ENCODE peak calls at places on chromosomes 13 and 19, in ten cellular contexts. I is GM23338, Q is H1, Z is upper lobe of left lung, F is transverse colon, K is GM12878, X is breast epithelium, M is esophagus muscularis mucosa, O is sigmoid colon, W is suprapubic skin. V is an unnamed sample.

GRCh38 chr13:60329221-60329983 is 67.6 kb upstream of the TDRD3 start:
- DNase-seq in I (peak), Q (peak), Z (peak), F (peak), K (peak), X (no peak), M (no peak), O (no peak), W (no peak), V (no peak)

GRCh38 chr19:31444931-31445330 is 95.7 kb upstream of the TSHZ3 start:
- DNase-seq in I (no peak), Q (no peak), Z (no peak), F (no peak), K (no peak), X (no peak), M (peak), O (no peak), W (no peak), V (no peak)

GRCh38 chr19:39390460-39390758 is 497 bp downstream of the PAF1 start:
- DNase-seq in I (no peak), Q (no peak), Z (peak), F (peak), K (no peak), X (peak), M (no peak), O (peak), W (peak), V (peak)

GRCh38 chr19:18311495-18311894 is 11.4 kb downstream of the LSM4 start:
- DNase-seq in I (no peak), Q (no peak), Z (no peak), F (no peak), K (no peak), X (no peak), M (no peak), O (no peak), W (no peak), V (no peak)

GRCh38 chr13:103067751-103068563 is 1.7 kb upstream of the SLC10A2 start:
- DNase-seq in I (peak), Q (peak), Z (no peak), F (peak), K (peak), X (no peak), M (no peak), O (no peak), W (no peak), V (no peak)

GRCh38 chr19:38400361-38400760 is 2.5 kb upstream of the FAM98C start:
- DNase-seq in I (no peak), Q (no peak), Z (no peak), F (no peak), K (no peak), X (no peak), M (no peak), O (no peak), W (no peak), V (no peak)

GRCh38 chr19:51410950-51411748 is 6.3 kb downstream of the SIGLEC10 start:
- DNase-seq in I (no peak), Q (no peak), Z (no peak), F (no peak), K (no peak), X (no peak), M (no peak), O (no peak), W (no peak), V (no peak)

GRCh38 chr13:108463365-108463764 is 166.0 kb upstream of the MYO16 start:
- DNase-seq in I (no peak), Q (no peak), Z (no peak), F (no peak), K (peak), X (no peak), M (no peak), O (no peak), W (no peak), V (no peak)

GRCh38 chr13:49124693-49125304 is 95.3 kb upstream of the MLNR start:
- DNase-seq in I (no peak), Q (no peak), Z (no peak), F (no peak), K (no peak), X (no peak), M (no peak), O (no peak), W (no peak), V (no peak)

GRCh38 chr19:39248806-39249205 is at the start of gene IFNL4:
- DNase-seq in I (no peak), Q (no peak), Z (no peak), F (no peak), K (no peak), X (no peak), M (no peak), O (no peak), W (no peak), V (no peak)

GRCh38 chr19:35897706-35898451 is 2.5 kb downstream of the NFKBID start:
- DNase-seq in I (no peak), Q (no peak), Z (no peak), F (no peak), K (no peak), X (no peak), M (no peak), O (no peak), W (no peak), V (no peak)

GRCh38 chr13:25901460-25902376 is 150.1 kb downstream of the SHISA2 start:
- DNase-seq in I (no peak), Q (no peak), Z (no peak), F (no peak), K (peak), X (no peak), M (no peak), O (no peak), W (no peak), V (no peak)

GRCh38 chr13:35856721-35857346 is 274.3 kb downstream of the DCLK1 start:
- DNase-seq in I (peak), Q (no peak), Z (no peak), F (no peak), K (no peak), X (no peak), M (peak), O (no peak), W (no peak), V (no peak)

GRCh38 chr19:42086188-42086736 is 10.3 kb downstream of the ZNF574 start:
- DNase-seq in I (no peak), Q (no peak), Z (no peak), F (no peak), K (no peak), X (no peak), M (no peak), O (no peak), W (no peak), V (no peak)

GRCh38 chr19:32876919-32877285 is 7.3 kb upstream of the SLC7A9 start:
- DNase-seq in I (no peak), Q (peak), Z (no peak), F (peak), K (no peak), X (no peak), M (no peak), O (no peak), W (no peak), V (no peak)

GRCh38 chr19:41957161-41957837 is 1.8 kb downstream of the RABAC1 start:
- DNase-seq in I (no peak), Q (no peak), Z (no peak), F (peak), K (no peak), X (no peak), M (no peak), O (no peak), W (no peak), V (no peak)

GRCh38 chr19:48511321-48511731 is 309 bp downstream of the LMTK3 start:
- DNase-seq in I (no peak), Q (peak), Z (no peak), F (no peak), K (no peak), X (no peak), M (no peak), O (no peak), W (no peak), V (no peak)

GRCh38 chr19:709965-710714 is 1.4 kb downstream of the PALM start:
- DNase-seq in I (no peak), Q (peak), Z (no peak), F (no peak), K (no peak), X (no peak), M (no peak), O (peak), W (peak), V (no peak)

GRCh38 chr19:16335226-16335625 is 10.6 kb downstream of the KLF2 start:
- DNase-seq in I (no peak), Q (no peak), Z (no peak), F (no peak), K (no peak), X (no peak), M (no peak), O (no peak), W (no peak), V (no peak)

GRCh38 chr13:37636701-37637100 is 38.1 kb upstream of the POSTN start:
- DNase-seq in I (no peak), Q (no peak), Z (no peak), F (no peak), K (no peak), X (no peak), M (no peak), O (no peak), W (no peak), V (no peak)

GRCh38 chr13:37645181-37645580 is 46.6 kb upstream of the POSTN start:
- DNase-seq in I (peak), Q (no peak), Z (no peak), F (no peak), K (no peak), X (no peak), M (no peak), O (no peak), W (no peak), V (no peak)

GRCh38 chr13:37642201-37642600 is 43.6 kb upstream of the POSTN start:
- DNase-seq in I (no peak), Q (no peak), Z (no peak), F (no peak), K (no peak), X (no peak), M (no peak), O (no peak), W (no peak), V (no peak)

GRCh38 chr13:37640499-37640898 is 41.9 kb upstream of the POSTN start:
- DNase-seq in I (peak), Q (no peak), Z (no peak), F (no peak), K (no peak), X (no peak), M (no peak), O (no peak), W (no peak), V (no peak)
- TF ChIP-seq CTCF in I (peak), Q (no peak), Z (no peak), F (peak), K (no peak), X (no peak), M (peak), O (no peak), W (no peak), V (peak)

GRCh38 chr13:70249332-70250064 is 141.2 kb upstream of the KLHL1 start:
- DNase-seq in I (peak), Q (no peak), Z (no peak), F (no peak), K (no peak), X (no peak), M (no peak), O (no peak), W (no peak), V (no peak)
- TF ChIP-seq POLR2AphosphoS5 in I (no peak), Q (no peak), Z (no peak), F (no peak), K (no peak), X (no peak), M (no peak), O (no peak), W (no peak), V (no peak)

GRCh38 chr19:10701955-10702307 is 692 bp downstream of the QTRT1 start:
- DNase-seq in I (peak), Q (no peak), Z (no peak), F (peak), K (no peak), X (no peak), M (no peak), O (no peak), W (no peak), V (no peak)
- TF ChIP-seq CTCF in I (peak), Q (peak), Z (peak), F (no peak), K (no peak), X (no peak), M (no peak), O (no peak), W (no peak), V (no peak)

DNA sequence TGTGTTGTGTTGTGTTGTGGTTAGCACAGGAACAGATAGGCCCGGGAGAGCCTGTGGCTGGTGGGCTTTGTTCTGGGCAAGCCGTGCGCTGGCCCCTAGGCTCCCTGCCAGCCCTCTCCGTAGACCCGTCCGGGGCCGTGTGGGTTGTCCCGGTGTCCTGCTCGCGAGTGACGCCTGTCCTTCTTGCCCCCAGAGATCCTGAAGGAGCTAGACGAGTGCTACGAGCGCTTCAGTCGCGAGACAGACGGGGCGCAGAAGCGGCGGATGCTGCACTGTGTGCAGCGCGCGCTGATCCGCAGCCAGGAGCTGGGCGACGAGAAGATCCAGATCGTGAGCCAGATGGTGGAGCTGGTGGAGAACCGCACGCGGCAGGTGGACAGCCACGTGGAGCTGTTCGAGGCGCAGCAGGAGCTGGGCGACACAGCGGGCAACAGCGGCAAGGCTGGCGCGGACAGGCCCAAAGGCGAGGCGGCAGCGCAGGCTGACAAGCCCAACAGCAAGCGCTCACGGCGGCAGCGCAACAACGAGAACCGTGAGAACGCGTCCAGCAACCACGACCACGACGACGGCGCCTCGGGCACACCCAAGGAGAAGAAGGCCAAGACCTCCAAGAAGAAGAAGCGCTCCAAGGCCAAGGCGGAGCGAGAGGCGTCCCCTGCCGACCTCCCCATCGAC is 5.7 kb downstream of the ING1 start:
- DNase-seq in I (no peak), Q (no peak), Z (no peak), F (no peak), K (no peak), X (no peak), M (no peak), O (no peak), W (no peak), V (no peak)
- TF ChIP-seq POLR2AphosphoS5 in I (no peak), Q (no peak), Z (no peak), F (no peak), K (no peak), X (no peak), M (no peak), O (no peak), W (no peak), V (no peak)

GRCh38 chr13:45280751-45281634 is 60.0 kb downstream of the TPT1 start:
- DNase-seq in I (peak), Q (peak), Z (peak), F (peak), K (no peak), X (peak), M (no peak), O (peak), W (no peak), V (no peak)
- TF ChIP-seq CTCF in I (peak), Q (peak), Z (peak), F (peak), K (peak), X (no peak), M (peak), O (peak), W (peak), V (no peak)